ENCODE peak calls at places on chromosome 16, in nine cellular contexts. One of them, this sample, is unnamed.

GRCh38 chr16:883340-883739 is 82.8 kb upstream of the GNG13 start:
- DNase-seq in fibroblast of the aortic adventitia: no peak
- DNase-seq in RWPE1: no peak
- DNase-seq in esophagus squamous epithelium: no peak
- DNase-seq in adrenal gland: no peak
- DNase-seq in mammary epithelial cell: no peak
- DNase-seq in HFFc6: no peak
- DNase-seq in cardiac muscle cell: no peak
- DNase-seq in left lung: no peak
- DNase-seq in this sample: no peak

GRCh38 chr16:57262841-57263584 is 18.0 kb downstream of the ARL2BP start:
- DNase-seq in mammary epithelial cell: peak
- DNase-seq in HFFc6: no peak
- DNase-seq in cardiac muscle cell: no peak
- DNase-seq in RWPE1: no peak
- DNase-seq in adrenal gland: no peak
- DNase-seq in left lung: peak
- DNase-seq in fibroblast of the aortic adventitia: no peak
- DNase-seq in esophagus squamous epithelium: no peak
- DNase-seq in this sample: peak

GRCh38 chr16:12315330-12316138 is 339.0 kb downstream of the SNX29 start:
- DNase-seq in left lung: no peak
- DNase-seq in fibroblast of the aortic adventitia: no peak
- DNase-seq in cardiac muscle cell: no peak
- DNase-seq in adrenal gland: no peak
- DNase-seq in mammary epithelial cell: no peak
- DNase-seq in RWPE1: no peak
- DNase-seq in esophagus squamous epithelium: no peak
- DNase-seq in HFFc6: no peak
- DNase-seq in this sample: no peak

GRCh38 chr16:88782454-88783390 is 2.3 kb downstream of the PIEZO1 start:
- DNase-seq in left lung: no peak
- DNase-seq in adrenal gland: no peak
- DNase-seq in cardiac muscle cell: peak
- DNase-seq in RWPE1: peak
- DNase-seq in esophagus squamous epithelium: no peak
- DNase-seq in mammary epithelial cell: peak
- DNase-seq in fibroblast of the aortic adventitia: peak
- DNase-seq in HFFc6: peak
- DNase-seq in this sample: no peak

GRCh38 chr16:84614075-84614474 is 3.8 kb downstream of the COTL1 start:
- DNase-seq in esophagus squamous epithelium: no peak
- DNase-seq in fibroblast of the aortic adventitia: no peak
- DNase-seq in RWPE1: no peak
- DNase-seq in left lung: no peak
- DNase-seq in cardiac muscle cell: peak
- DNase-seq in HFFc6: no peak
- DNase-seq in adrenal gland: no peak
- DNase-seq in mammary epithelial cell: no peak
- DNase-seq in this sample: no peak

GRCh38 chr16:56389554-56389953 is 35.8 kb downstream of the AMFR start:
- DNase-seq in left lung: no peak
- DNase-seq in RWPE1: peak
- DNase-seq in mammary epithelial cell: peak
- DNase-seq in adrenal gland: no peak
- DNase-seq in cardiac muscle cell: peak
- DNase-seq in fibroblast of the aortic adventitia: peak
- DNase-seq in esophagus squamous epithelium: no peak
- DNase-seq in HFFc6: peak
- DNase-seq in this sample: no peak

GRCh38 chr16:85091522-85091910 is 20.8 kb downstream of the CIBAR2 start:
- DNase-seq in mammary epithelial cell: no peak
- DNase-seq in fibroblast of the aortic adventitia: no peak
- DNase-seq in HFFc6: no peak
- DNase-seq in left lung: no peak
- DNase-seq in cardiac muscle cell: no peak
- DNase-seq in RWPE1: no peak
- DNase-seq in esophagus squamous epithelium: no peak
- DNase-seq in adrenal gland: no peak
- DNase-seq in this sample: no peak

GRCh38 chr16:79651363-79651762 is 50.8 kb upstream of the MAF start:
- DNase-seq in mammary epithelial cell: peak
- DNase-seq in HFFc6: no peak
- DNase-seq in esophagus squamous epithelium: no peak
- DNase-seq in RWPE1: peak
- DNase-seq in left lung: peak
- DNase-seq in fibroblast of the aortic adventitia: peak
- DNase-seq in cardiac muscle cell: peak
- DNase-seq in adrenal gland: peak
- DNase-seq in this sample: no peak

GRCh38 chr16:64133396-64133795 is 988.5 kb downstream of the CDH11 start:
- DNase-seq in mammary epithelial cell: no peak
- DNase-seq in cardiac muscle cell: peak
- DNase-seq in left lung: no peak
- DNase-seq in HFFc6: no peak
- DNase-seq in RWPE1: no peak
- DNase-seq in adrenal gland: no peak
- DNase-seq in fibroblast of the aortic adventitia: no peak
- DNase-seq in esophagus squamous epithelium: no peak
- DNase-seq in this sample: no peak

GRCh38 chr16:64130140-64130539 is 991.7 kb downstream of the CDH11 start:
- DNase-seq in RWPE1: no peak
- DNase-seq in mammary epithelial cell: no peak
- DNase-seq in left lung: no peak
- DNase-seq in esophagus squamous epithelium: no peak
- DNase-seq in cardiac muscle cell: no peak
- DNase-seq in adrenal gland: no peak
- DNase-seq in fibroblast of the aortic adventitia: no peak
- DNase-seq in HFFc6: no peak
- DNase-seq in this sample: no peak

GRCh38 chr16:64132686-64133085 is 989.2 kb downstream of the CDH11 start:
- DNase-seq in HFFc6: no peak
- DNase-seq in esophagus squamous epithelium: no peak
- DNase-seq in adrenal gland: no peak
- DNase-seq in fibroblast of the aortic adventitia: no peak
- DNase-seq in cardiac muscle cell: peak
- DNase-seq in RWPE1: no peak
- DNase-seq in mammary epithelial cell: no peak
- DNase-seq in left lung: no peak
- DNase-seq in this sample: no peak

GRCh38 chr16:64131423-64131822 is 990.4 kb downstream of the CDH11 start:
- DNase-seq in cardiac muscle cell: no peak
- DNase-seq in esophagus squamous epithelium: no peak
- DNase-seq in RWPE1: no peak
- DNase-seq in mammary epithelial cell: no peak
- DNase-seq in left lung: no peak
- DNase-seq in adrenal gland: no peak
- DNase-seq in HFFc6: no peak
- DNase-seq in fibroblast of the aortic adventitia: no peak
- DNase-seq in this sample: no peak

GRCh38 chr16:64132190-64132589 is 989.7 kb downstream of the CDH11 start:
- DNase-seq in left lung: no peak
- DNase-seq in RWPE1: no peak
- DNase-seq in esophagus squamous epithelium: no peak
- DNase-seq in cardiac muscle cell: no peak
- DNase-seq in adrenal gland: no peak
- DNase-seq in mammary epithelial cell: no peak
- DNase-seq in fibroblast of the aortic adventitia: no peak
- DNase-seq in HFFc6: no peak
- DNase-seq in this sample: no peak
- TF ChIP-seq CTCF in left lung: no peak
- TF ChIP-seq CTCF in RWPE1: no peak
- TF ChIP-seq CTCF in esophagus squamous epithelium: no peak
- TF ChIP-seq CTCF in cardiac muscle cell: no peak
- TF ChIP-seq CTCF in adrenal gland: no peak
- TF ChIP-seq CTCF in mammary epithelial cell: no peak
- TF ChIP-seq CTCF in fibroblast of the aortic adventitia: no peak
- TF ChIP-seq CTCF in HFFc6: peak
- TF ChIP-seq CTCF in this sample: no peak

GRCh38 chr16:58640949-58641348 is 11.3 kb upstream of the CNOT1 start:
- DNase-seq in mammary epithelial cell: no peak
- DNase-seq in fibroblast of the aortic adventitia: no peak
- DNase-seq in adrenal gland: no peak
- DNase-seq in RWPE1: no peak
- DNase-seq in left lung: no peak
- DNase-seq in cardiac muscle cell: no peak
- DNase-seq in HFFc6: no peak
- DNase-seq in esophagus squamous epithelium: no peak
- DNase-seq in this sample: no peak

GRCh38 chr16:58639836-58640235 is 10.2 kb upstream of the CNOT1 start:
- DNase-seq in adrenal gland: no peak
- DNase-seq in left lung: no peak
- DNase-seq in RWPE1: no peak
- DNase-seq in cardiac muscle cell: no peak
- DNase-seq in mammary epithelial cell: no peak
- DNase-seq in fibroblast of the aortic adventitia: no peak
- DNase-seq in HFFc6: no peak
- DNase-seq in esophagus squamous epithelium: no peak
- DNase-seq in this sample: no peak

GRCh38 chr16:58636474-58636873 is 6.8 kb upstream of the CNOT1 start:
- DNase-seq in left lung: no peak
- DNase-seq in cardiac muscle cell: no peak
- DNase-seq in fibroblast of the aortic adventitia: no peak
- DNase-seq in esophagus squamous epithelium: no peak
- DNase-seq in RWPE1: no peak
- DNase-seq in adrenal gland: no peak
- DNase-seq in mammary epithelial cell: no peak
- DNase-seq in HFFc6: no peak
- DNase-seq in this sample: no peak

GRCh38 chr16:58639230-58639629 is 9.6 kb upstream of the CNOT1 start:
- DNase-seq in adrenal gland: no peak
- DNase-seq in cardiac muscle cell: no peak
- DNase-seq in fibroblast of the aortic adventitia: no peak
- DNase-seq in esophagus squamous epithelium: no peak
- DNase-seq in RWPE1: no peak
- DNase-seq in mammary epithelial cell: no peak
- DNase-seq in left lung: no peak
- DNase-seq in HFFc6: no peak
- DNase-seq in this sample: no peak

DNA sequence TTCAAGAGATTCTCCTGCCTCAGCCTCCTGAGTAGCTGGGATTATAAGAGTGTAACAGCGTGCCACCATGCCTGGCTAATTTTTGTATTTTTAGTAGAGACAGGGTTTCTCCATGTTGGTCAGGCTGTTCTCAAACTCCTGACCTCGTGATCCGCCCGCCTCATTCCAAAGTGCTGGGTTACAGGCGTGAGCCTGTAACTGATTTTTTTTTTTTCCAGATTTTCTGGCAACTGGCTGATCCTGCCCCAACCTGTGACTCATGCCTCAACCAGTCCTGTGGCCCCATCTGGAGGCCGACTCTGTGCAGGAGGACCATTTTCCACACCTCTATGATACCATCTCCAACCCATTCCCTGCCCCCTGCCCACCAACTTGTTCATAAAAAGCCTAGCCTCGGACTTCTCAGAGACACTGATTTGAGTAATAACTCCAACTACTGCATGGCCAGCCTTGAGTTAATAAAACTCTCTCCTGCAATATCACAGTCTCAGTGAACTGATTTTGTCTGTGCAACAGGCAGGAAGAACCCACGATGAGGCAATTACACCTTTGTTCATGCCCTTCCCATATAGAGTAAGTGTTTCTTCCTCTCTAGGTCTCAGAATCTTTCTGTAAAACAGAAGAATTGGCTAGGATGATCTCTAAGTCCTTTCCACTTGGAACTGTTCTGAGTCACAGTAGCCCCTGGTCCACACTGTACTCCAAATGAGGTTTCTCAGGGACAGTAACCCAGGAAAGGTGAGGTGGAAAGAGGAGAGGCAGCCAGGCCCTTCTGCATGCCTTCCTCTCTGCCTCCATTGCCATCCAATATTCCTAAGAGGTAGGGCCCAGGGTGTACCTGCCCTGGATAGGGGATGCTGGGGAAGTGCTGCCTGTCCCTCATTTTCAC is 8.8 kb upstream of the CNOT1 start:
- DNase-seq in RWPE1: peak
- DNase-seq in fibroblast of the aortic adventitia: peak
- DNase-seq in left lung: peak
- DNase-seq in mammary epithelial cell: peak
- DNase-seq in esophagus squamous epithelium: no peak
- DNase-seq in cardiac muscle cell: peak
- DNase-seq in adrenal gland: peak
- DNase-seq in HFFc6: peak
- DNase-seq in this sample: no peak
- TF ChIP-seq CTCF in RWPE1: peak
- TF ChIP-seq CTCF in fibroblast of the aortic adventitia: peak
- TF ChIP-seq CTCF in left lung: no peak
- TF ChIP-seq CTCF in mammary epithelial cell: peak
- TF ChIP-seq CTCF in esophagus squamous epithelium: no peak
- TF ChIP-seq CTCF in cardiac muscle cell: peak
- TF ChIP-seq CTCF in adrenal gland: peak
- TF ChIP-seq CTCF in HFFc6: peak
- TF ChIP-seq CTCF in this sample: peak

GRCh38 chr16:49672753-49673152 is 183.2 kb downstream of the ZNF423 start:
- DNase-seq in esophagus squamous epithelium: no peak
- DNase-seq in left lung: no peak
- DNase-seq in mammary epithelial cell: no peak
- DNase-seq in fibroblast of the aortic adventitia: no peak
- DNase-seq in RWPE1: no peak
- DNase-seq in HFFc6: no peak
- DNase-seq in cardiac muscle cell: no peak
- DNase-seq in adrenal gland: no peak
- DNase-seq in this sample: no peak
- TF ChIP-seq CTCF in esophagus squamous epithelium: no peak
- TF ChIP-seq CTCF in left lung: no peak
- TF ChIP-seq CTCF in mammary epithelial cell: no peak
- TF ChIP-seq CTCF in fibroblast of the aortic adventitia: no peak
- TF ChIP-seq CTCF in RWPE1: no peak
- TF ChIP-seq CTCF in HFFc6: no peak
- TF ChIP-seq CTCF in cardiac muscle cell: no peak
- TF ChIP-seq CTCF in adrenal gland: no peak
- TF ChIP-seq CTCF in this sample: no peak

GRCh38 chr16:9090960-9091866 is at the start of gene HAPSTR1:
- DNase-seq in mammary epithelial cell: peak
- DNase-seq in esophagus squamous epithelium: peak
- DNase-seq in RWPE1: peak
- DNase-seq in HFFc6: peak
- DNase-seq in fibroblast of the aortic adventitia: peak
- DNase-seq in cardiac muscle cell: peak
- DNase-seq in left lung: peak
- DNase-seq in adrenal gland: peak
- DNase-seq in this sample: peak

GRCh38 chr16:9094008-9094846 is 2.8 kb downstream of the HAPSTR1 start:
- DNase-seq in adrenal gland: no peak
- DNase-seq in RWPE1: no peak
- DNase-seq in left lung: no peak
- DNase-seq in mammary epithelial cell: peak
- DNase-seq in HFFc6: no peak
- DNase-seq in cardiac muscle cell: no peak
- DNase-seq in fibroblast of the aortic adventitia: no peak
- DNase-seq in esophagus squamous epithelium: no peak
- DNase-seq in this sample: no peak

GRCh38 chr16:9091867-9092281 is 430 bp downstream of the HAPSTR1 start:
- DNase-seq in fibroblast of the aortic adventitia: no peak
- DNase-seq in RWPE1: peak
- DNase-seq in mammary epithelial cell: peak
- DNase-seq in adrenal gland: no peak
- DNase-seq in esophagus squamous epithelium: no peak
- DNase-seq in cardiac muscle cell: peak
- DNase-seq in HFFc6: no peak
- DNase-seq in left lung: peak
- DNase-seq in this sample: peak

GRCh38 chr16:9092963-9093477 is 1.6 kb downstream of the HAPSTR1 start:
- DNase-seq in RWPE1: no peak
- DNase-seq in HFFc6: no peak
- DNase-seq in cardiac muscle cell: no peak
- DNase-seq in left lung: peak
- DNase-seq in esophagus squamous epithelium: no peak
- DNase-seq in mammary epithelial cell: no peak
- DNase-seq in adrenal gland: peak
- DNase-seq in fibroblast of the aortic adventitia: no peak
- DNase-seq in this sample: peak

DNA sequence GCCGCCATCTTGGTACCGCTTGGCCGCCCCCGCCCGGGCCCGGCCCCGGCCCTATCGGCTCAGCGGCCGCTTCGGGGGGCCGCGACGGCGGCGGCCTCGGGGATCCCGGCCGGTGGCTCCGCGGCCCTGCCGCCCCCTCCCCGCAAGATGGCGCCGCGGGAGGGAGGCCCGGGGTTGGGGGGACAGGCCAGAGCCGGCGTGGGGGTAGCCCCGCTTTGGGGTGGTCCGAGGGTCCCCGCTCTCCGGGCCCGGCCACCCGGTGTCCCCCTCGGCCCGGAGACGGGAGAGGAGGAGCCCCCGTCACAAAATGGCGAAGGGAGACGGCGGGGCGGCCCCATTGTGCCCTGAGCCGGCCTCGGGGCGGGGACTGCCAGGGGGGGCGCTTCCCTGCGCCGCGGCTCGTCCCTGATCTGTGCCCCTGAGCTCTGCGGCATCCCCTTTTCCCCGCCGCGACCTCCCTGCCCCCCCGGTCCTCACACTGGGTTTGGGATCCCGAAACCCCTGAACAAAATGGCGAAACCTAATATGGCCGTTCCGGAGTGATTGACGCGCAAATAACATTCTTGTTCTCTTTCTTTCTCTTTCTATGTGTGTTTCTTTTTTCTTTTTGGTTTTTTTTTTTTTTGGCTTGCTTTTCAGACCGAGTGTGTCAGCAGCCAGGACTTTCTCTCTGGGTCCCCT is 978 bp downstream of the HAPSTR1 start:
- DNase-seq in fibroblast of the aortic adventitia: no peak
- DNase-seq in cardiac muscle cell: no peak
- DNase-seq in adrenal gland: peak
- DNase-seq in HFFc6: no peak
- DNase-seq in esophagus squamous epithelium: no peak
- DNase-seq in left lung: peak
- DNase-seq in mammary epithelial cell: no peak
- DNase-seq in RWPE1: peak
- DNase-seq in this sample: peak
- TF ChIP-seq CTCF in fibroblast of the aortic adventitia: no peak
- TF ChIP-seq CTCF in cardiac muscle cell: peak
- TF ChIP-seq CTCF in adrenal gland: no peak
- TF ChIP-seq CTCF in HFFc6: peak
- TF ChIP-seq CTCF in esophagus squamous epithelium: no peak
- TF ChIP-seq CTCF in left lung: no peak
- TF ChIP-seq CTCF in mammary epithelial cell: no peak
- TF ChIP-seq CTCF in RWPE1: no peak
- TF ChIP-seq CTCF in this sample: peak